ENCODE peak calls at places on chromosomes 16 and 17, in eight cellular contexts. P is DMS53; M is AML-193; G is T-helper 1 cell; N is head of caudate nucleus; Z is LoVo; V is AG04450; L is naive thymus-derived CD4-positive, alpha-beta T cell. I is an unnamed sample.

GRCh38 chr16:303760-304505 is 21.0 kb downstream of the PDIA2 start:
- DNase-seq in Z (no peak), N (no peak), G (no peak), M (no peak), L (no peak), V (no peak), P (no peak), I (peak; percentile 58)

GRCh38 chr17:31869797-31870568 is 10.9 kb upstream of the COPRS start:
- DNase-seq in V (no peak), M (no peak), N (no peak), G (no peak), Z (no peak), P (no peak), L (no peak), I (no peak)

GRCh38 chr16:7746971-7747370 is 414.3 kb downstream of the RBFOX1 start:
- DNase-seq in P (no peak), M (no peak), G (no peak), Z (no peak), V (no peak), L (no peak), N (no peak), I (no peak)

GRCh38 chr17:43545383-43545632 is 832 bp downstream of the ETV4 start:
- DNase-seq in G (peak; percentile 14), N (no peak), Z (no peak), L (no peak), V (no peak), P (no peak), M (no peak), I (peak; percentile 11)

GRCh38 chr16:31138621-31139578 is 3.4 kb upstream of the PRSS8 start:
- DNase-seq in M (no peak), Z (peak; percentile 80), G (no peak), L (no peak), V (no peak), N (no peak), P (no peak), I (no peak)

GRCh38 chr16:70736454-70737376 is 50.9 kb upstream of the MTSS2 start:
- DNase-seq in P (no peak), G (peak; percentile 23), V (no peak), L (peak; percentile 15), M (no peak), Z (no peak), N (no peak), I (no peak)

GRCh38 chr17:3761918-3762380 is 38.2 kb downstream of the HASPIN start:
- DNase-seq in M (no peak), L (no peak), V (no peak), Z (no peak), N (no peak), G (no peak), P (no peak), I (no peak)

GRCh38 chr16:68432701-68433100 is 15.6 kb downstream of the SMPD3 start:
- DNase-seq in G (no peak), Z (no peak), L (no peak), N (no peak), V (no peak), P (no peak), M (no peak), I (no peak)

GRCh38 chr16:31099860-31100638 is 5.5 kb upstream of the VKORC1 start:
- DNase-seq in V (no peak), Z (no peak), N (no peak), P (peak; percentile 73), L (no peak), G (no peak), M (no peak), I (no peak)

GRCh38 chr17:81995463-81996231 is 18.2 kb downstream of the ASPSCR1 start:
- DNase-seq in Z (no peak), P (no peak), N (no peak), V (no peak), G (no peak), L (no peak), M (no peak), I (no peak)

GRCh38 chr16:3712830-3713476 is 4.4 kb downstream of the TRAP1 start:
- DNase-seq in L (no peak), N (no peak), V (no peak), Z (no peak), G (no peak), P (no peak), M (no peak), I (no peak)

GRCh38 chr17:81432873-81433451 is 37.7 kb downstream of the BAHCC1 start:
- DNase-seq in G (no peak), V (no peak), N (no peak), M (no peak), P (peak; percentile 94), L (no peak), Z (no peak), I (no peak)

GRCh38 chr16:75019586-75019985 is 20.8 kb downstream of the ZNRF1 start:
- DNase-seq in Z (no peak), L (no peak), V (no peak), P (no peak), G (no peak), N (no peak), M (no peak), I (no peak)

GRCh38 chr17:81142301-81143199 is 22.8 kb upstream of the PVALEF start:
- DNase-seq in N (peak; percentile 89), L (peak; percentile 52), Z (peak; percentile 77), M (peak; percentile 72), G (peak; percentile 58), P (peak; percentile 92), V (peak; percentile 29), I (peak; percentile 52)

GRCh38 chr17:62854026-62854425 is 45.9 kb upstream of the MARCHF10 start:
- DNase-seq in P (no peak), G (no peak), N (no peak), L (no peak), V (no peak), Z (no peak), M (no peak), I (no peak)

GRCh38 chr17:4005296-4006164 is 41.3 kb upstream of the ATP2A3 start:
- DNase-seq in P (no peak), M (no peak), V (no peak), N (no peak), Z (no peak), G (no peak), L (no peak), I (no peak)

GRCh38 chr17:82118815-82119380 is 20.9 kb upstream of the FASN start:
- DNase-seq in G (no peak), Z (no peak), N (no peak), V (no peak), L (no peak), M (no peak), P (no peak), I (no peak)

GRCh38 chr16:54928421-54929089 is 2.1 kb upstream of the IRX5 start:
- DNase-seq in V (no peak), M (peak; percentile 79), G (peak; percentile 71), Z (peak; percentile 53), P (peak; percentile 87), L (peak; percentile 24), N (peak; percentile 59), I (peak; percentile 32)

GRCh38 chr16:81495321-81496234 is 51.0 kb downstream of the CMIP start:
- DNase-seq in L (no peak), P (no peak), M (no peak), Z (no peak), G (no peak), V (no peak), N (no peak), I (no peak)

GRCh38 chr16:66451548-66451947 is 24.5 kb downstream of the BEAN1 start:
- DNase-seq in L (no peak), P (no peak), G (no peak), V (no peak), Z (no peak), N (peak; percentile 4), M (no peak), I (no peak)

GRCh38 chr17:78428842-78429617 is 50.6 kb downstream of the PGS1 start:
- DNase-seq in P (no peak), V (no peak), L (no peak), G (no peak), N (no peak), Z (no peak), M (no peak), I (no peak)

GRCh38 chr16:50841081-50841886 is 99.4 kb downstream of the CYLD start:
- DNase-seq in Z (no peak), V (no peak), L (peak; percentile 44), G (peak; percentile 7), N (no peak), M (no peak), P (no peak), I (peak; percentile 12)

GRCh38 chr17:46929413-46929812 is 6.5 kb downstream of the GOSR2 start:
- DNase-seq in V (no peak), N (no peak), G (no peak), M (no peak), Z (no peak), P (no peak), L (no peak), I (no peak)

GRCh38 chr16:87240211-87241134 is 76.7 kb downstream of the C16orf95 start:
- DNase-seq in G (peak; percentile 17), M (no peak), L (no peak), P (no peak), Z (peak; percentile 35), V (no peak), N (no peak), I (no peak)

GRCh38 chr16:67029249-67030096 is 524 bp downstream of the CBFB start:
- DNase-seq in L (peak; percentile 67), G (peak; percentile 62), V (no peak), P (peak; percentile 69), N (peak; percentile 63), M (peak; percentile 16), Z (peak; percentile 9), I (peak; percentile 63)

GRCh38 chr16:17566075-17566474 is 95.3 kb upstream of the XYLT1 start:
- DNase-seq in N (no peak), L (no peak), V (no peak), M (no peak), Z (no peak), P (no peak), G (no peak), I (no peak)

GRCh38 chr16:82432261-82432660 is 194.5 kb upstream of the CDH13 start:
- DNase-seq in L (no peak), Z (no peak), N (no peak), P (no peak), G (no peak), V (no peak), M (no peak), I (peak; percentile 20)

GRCh38 chr17:9148908-9149536 is 127.7 kb downstream of the NTN1 start:
- DNase-seq in P (no peak), L (no peak), M (no peak), Z (no peak), V (no peak), N (no peak), G (no peak), I (no peak)

GRCh38 chr16:48590476-48590875 is 19.5 kb downstream of the N4BP1 start:
- DNase-seq in G (no peak), P (no peak), Z (no peak), M (no peak), V (no peak), N (no peak), L (no peak), I (no peak)

GRCh38 chr17:51029568-51030463 is 90.9 kb downstream of the SPAG9 start:
- DNase-seq in L (peak; percentile 58), N (no peak), M (no peak), V (no peak), Z (peak; percentile 19), G (peak; percentile 64), P (no peak), I (peak; percentile 63)

GRCh38 chr17:71821512-71821911 is 299.3 kb upstream of the SOX9 start:
- DNase-seq in L (no peak), N (no peak), G (no peak), P (no peak), M (no peak), V (no peak), Z (peak; percentile 6), I (no peak)

GRCh38 chr17:67959510-67959909 is 36.8 kb downstream of the C17orf58 start:
- DNase-seq in P (no peak), G (no peak), L (no peak), N (no peak), V (no peak), Z (no peak), M (no peak), I (no peak)

GRCh38 chr16:19481291-19481690 is 40.6 kb downstream of the GDE1 start:
- DNase-seq in G (no peak), Z (no peak), P (no peak), N (no peak), L (no peak), M (no peak), V (no peak), I (no peak)

GRCh38 chr17:3848229-3848628 is 2.2 kb upstream of the NCBP3 start:
- DNase-seq in L (no peak), P (no peak), Z (no peak), N (no peak), M (no peak), G (no peak), V (no peak), I (no peak)